ENCODE peak calls at places on chromosomes 6 and 20, in ten cellular contexts. J, I, E, V, P, H, N, Z, F and M are unnamed samples.

GRCh38 chr20:51720854-51721253 is 47.3 kb downstream of the ATP9A start:
- DNase-seq in J (no peak), I (no peak), E (no peak), V (no peak), P (no peak), H (no peak), N (no peak), Z (no peak), F (no peak), M (no peak)

GRCh38 chr20:14715400-14715799 is 378.0 kb upstream of the FLRT3 start:
- DNase-seq in J (no peak), I (no peak), E (no peak), V (no peak), P (no peak), H (no peak), N (no peak), Z (no peak), F (no peak), M (no peak)

GRCh38 chr6:158718431-158719126 is 68.7 kb downstream of the SYTL3 start:
- DNase-seq in J (no peak), I (no peak), E (no peak), V (no peak), P (no peak), H (no peak), N (peak), Z (peak), F (peak), M (peak)

GRCh38 chr6:155970878-155971702 is 515.5 kb upstream of the NOX3 start:
- DNase-seq in J (no peak), I (no peak), E (no peak), V (no peak), P (no peak), H (no peak), N (no peak), Z (no peak), F (no peak), M (no peak)

GRCh38 chr20:51185861-51186260 is 163.0 kb upstream of the KCNG1 start:
- DNase-seq in J (no peak), I (no peak), E (no peak), V (no peak), P (no peak), H (no peak), N (no peak), Z (no peak), F (no peak), M (no peak)

GRCh38 chr6:170110201-170111140 is 180.4 kb downstream of the DLL1 start:
- DNase-seq in J (no peak), I (no peak), E (no peak), V (no peak), P (no peak), H (peak), N (no peak), Z (no peak), F (peak), M (no peak)

GRCh38 chr6:31820051-31820389 is 4.7 kb downstream of the HSPA1A start:
- DNase-seq in J (no peak), I (no peak), E (no peak), V (no peak), P (no peak), H (no peak), N (no peak), Z (no peak), F (no peak), M (no peak)

GRCh38 chr6:7919871-7920270 is 9.3 kb upstream of the TXNDC5 start:
- DNase-seq in J (no peak), I (peak), E (no peak), V (no peak), P (no peak), H (no peak), N (peak), Z (no peak), F (no peak), M (no peak)

GRCh38 chr20:39283464-39283863 is 321.3 kb downstream of the DHX35 start:
- DNase-seq in J (no peak), I (no peak), E (no peak), V (no peak), P (no peak), H (no peak), N (no peak), Z (no peak), F (no peak), M (no peak)
- TF ChIP-seq CTCF in J (no peak), I (no peak), E (no peak), V (no peak), P (no peak), H (no peak), N (no peak), Z (no peak), F (no peak), M (no peak)

GRCh38 chr6:166770216-166771116 is 143.4 kb upstream of the RPS6KA2 start:
- DNase-seq in J (no peak), I (no peak), E (no peak), V (peak), P (no peak), H (no peak), N (no peak), Z (peak), F (no peak), M (no peak)
- TF ChIP-seq CTCF in J (no peak), I (no peak), E (peak), V (peak), P (peak), H (no peak), N (no peak), Z (peak), F (no peak), M (peak)

GRCh38 chr6:44740566-44741120 is 353.1 kb downstream of the CDC5L start:
- DNase-seq in J (no peak), I (no peak), E (no peak), V (no peak), P (no peak), H (no peak), N (no peak), Z (no peak), F (no peak), M (no peak)
- TF ChIP-seq CTCF in J (no peak), I (no peak), E (no peak), V (no peak), P (no peak), H (no peak), N (no peak), Z (no peak), F (no peak), M (no peak)

DNA sequence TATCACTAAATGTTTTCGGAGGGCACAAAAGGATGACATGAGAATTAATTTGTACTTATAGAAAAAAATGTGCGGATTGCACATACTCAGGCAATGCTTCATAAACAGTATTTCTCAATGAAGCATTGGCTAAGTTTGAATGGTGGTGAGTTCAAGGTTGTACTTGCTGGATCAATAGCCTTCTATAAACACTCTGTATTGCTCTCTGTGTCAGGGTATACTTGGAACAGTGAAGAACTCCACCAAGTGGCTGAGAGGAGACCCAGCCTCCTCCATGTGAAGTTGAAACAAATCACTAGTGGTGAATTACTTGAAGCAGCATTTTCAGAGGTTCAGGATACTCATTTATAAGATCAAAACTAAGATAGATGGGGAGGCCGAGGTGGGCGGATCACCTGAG is 360.6 kb downstream of the RIMS1 start:
- DNase-seq in J (no peak), I (no peak), E (peak), V (peak), P (no peak), H (no peak), N (peak), Z (peak), F (no peak), M (peak)
- TF ChIP-seq CTCF in J (no peak), I (no peak), E (peak), V (no peak), P (peak), H (no peak), N (no peak), Z (peak), F (no peak), M (peak)

GRCh38 chr6:35629876-35630378 is 58.8 kb downstream of the FKBP5 start:
- DNase-seq in J (no peak), I (no peak), E (no peak), V (no peak), P (no peak), H (no peak), N (no peak), Z (no peak), F (no peak), M (no peak)

GRCh38 chr6:35622283-35622682 is 66.4 kb downstream of the FKBP5 start:
- DNase-seq in J (no peak), I (no peak), E (no peak), V (no peak), P (no peak), H (no peak), N (no peak), Z (no peak), F (no peak), M (no peak)

GRCh38 chr6:35620706-35621105 is 68.0 kb downstream of the FKBP5 start:
- DNase-seq in J (no peak), I (no peak), E (no peak), V (no peak), P (no peak), H (no peak), N (no peak), Z (no peak), F (no peak), M (no peak)

GRCh38 chr6:35624341-35625070 is 64.2 kb downstream of the FKBP5 start:
- DNase-seq in J (no peak), I (no peak), E (peak), V (peak), P (no peak), H (no peak), N (peak), Z (peak), F (no peak), M (no peak)
- TF ChIP-seq CTCF in J (peak), I (peak), E (peak), V (peak), P (peak), H (no peak), N (peak), Z (peak), F (no peak), M (peak)